ENCODE peak calls at places on chromosomes 5 and 9, in five cellular contexts. E is AG04449, K is germinal center, A is T-cell, C is AML-193. Y is an unnamed sample.

GRCh38 chr9:127167560-127168326 is 45.3 kb upstream of the ANGPTL2 start:
- DNase-seq in E (no peak), K (no peak), A (no peak), C (no peak), Y (no peak)

GRCh38 chr5:180080670-180081280 is 9.2 kb upstream of the RNF130 start:
- DNase-seq in E (no peak), K (no peak), C (no peak), A (no peak), Y (no peak)

GRCh38 chr5:131242728-131243255 is 21.1 kb upstream of the CDC42SE2 start:
- DNase-seq in A (no peak), K (no peak), C (peak), E (peak), Y (no peak)

GRCh38 chr5:1315018-1315708 is 20.3 kb upstream of the TERT start:
- DNase-seq in A (no peak), C (no peak), E (no peak), K (no peak), Y (no peak)

GRCh38 chr5:132808866-132809265 is 4.2 kb upstream of the SOWAHA start:
- DNase-seq in K (no peak), E (no peak), C (no peak), A (no peak), Y (no peak)

GRCh38 chr5:39014544-39014943 is 59.7 kb downstream of the RICTOR start:
- DNase-seq in K (no peak), E (peak), A (no peak), C (no peak), Y (no peak)

GRCh38 chr9:31597977-31598376 is 786.5 kb upstream of the ACO1 start:
- DNase-seq in E (no peak), C (no peak), K (no peak), A (peak), Y (no peak)

GRCh38 chr5:149641000-149641576 is 59.8 kb downstream of the ARHGEF37 start:
- DNase-seq in C (no peak), E (no peak), A (no peak), K (no peak), Y (no peak)

GRCh38 chr5:175325681-175326080 is 118.3 kb downstream of the DRD1 start:
- DNase-seq in K (no peak), E (no peak), C (no peak), A (no peak), Y (no peak)

GRCh38 chr5:137144656-137145055 is 354.5 kb downstream of the SPOCK1 start:
- DNase-seq in K (no peak), C (no peak), A (no peak), E (no peak), Y (no peak)

GRCh38 chr9:126532489-126532888 is 81.2 kb upstream of the LMX1B start:
- DNase-seq in K (no peak), C (no peak), A (no peak), E (no peak), Y (no peak)

Y was measured in NCI-H774.